ENCODE peak calls at places on chromosomes 7 and 10, in four cellular contexts. One of them, this sample, is unnamed.
A peak's percentile ranks its signal among the peaks of the same experiment; 100 is the strongest.

GRCh38 chr7:114026486-114027089 is 107.8 kb upstream of the PPP1R3A start:
- DNase-seq in GM12878: no peak
- DNase-seq in HepG2: peak; percentile 63
- DNase-seq in K562: peak; percentile 60
- DNase-seq in this sample: no peak

GRCh38 chr10:74871595-74872382 is 45.4 kb downstream of the KAT6B start:
- DNase-seq in GM12878: peak; percentile 72
- DNase-seq in HepG2: no peak
- DNase-seq in K562: no peak
- DNase-seq in this sample: no peak

GRCh38 chr7:52249741-52250140 is 785.7 kb upstream of the POM121L12 start:
- DNase-seq in GM12878: no peak
- DNase-seq in HepG2: no peak
- DNase-seq in K562: no peak
- DNase-seq in this sample: no peak

GRCh38 chr10:91389636-91390512 is 20.3 kb upstream of the HECTD2 start:
- DNase-seq in GM12878: no peak
- DNase-seq in HepG2: peak; percentile 54
- DNase-seq in K562: peak; percentile 27
- DNase-seq in this sample: no peak

GRCh38 chr7:98294798-98295382 is 13.4 kb downstream of the BRI3 start:
- DNase-seq in GM12878: no peak
- DNase-seq in HepG2: peak; percentile 35
- DNase-seq in K562: peak; percentile 85
- DNase-seq in this sample: peak; percentile 87

GRCh38 chr10:100120550-100120949 is 38.9 kb upstream of the CPN1 start:
- DNase-seq in GM12878: no peak
- DNase-seq in HepG2: no peak
- DNase-seq in K562: no peak
- DNase-seq in this sample: no peak

GRCh38 chr10:125016611-125017202 is 74.8 kb downstream of the ZRANB1 start:
- DNase-seq in GM12878: no peak
- DNase-seq in HepG2: no peak
- DNase-seq in K562: no peak
- DNase-seq in this sample: no peak

GRCh38 chr7:80581472-80581871 is 57.0 kb upstream of the CD36 start:
- DNase-seq in GM12878: no peak
- DNase-seq in HepG2: no peak
- DNase-seq in K562: no peak
- DNase-seq in this sample: no peak

GRCh38 chr7:95246935-95247370 is 77.4 kb downstream of the PON1 start:
- DNase-seq in GM12878: peak; percentile 5
- DNase-seq in HepG2: peak; percentile 54
- DNase-seq in K562: peak; percentile 27
- DNase-seq in this sample: peak; percentile 40

GRCh38 chr7:127409629-127410028 is 17.1 kb upstream of the ZNF800 start:
- DNase-seq in GM12878: no peak
- DNase-seq in HepG2: no peak
- DNase-seq in K562: no peak
- DNase-seq in this sample: no peak

GRCh38 chr7:99798972-99799371 is 15.0 kb upstream of the CYP3A4 start:
- DNase-seq in GM12878: no peak
- DNase-seq in HepG2: no peak
- DNase-seq in K562: no peak
- DNase-seq in this sample: no peak

GRCh38 chr7:108557191-108557590 is 12.3 kb downstream of the THAP5 start:
- DNase-seq in GM12878: no peak
- DNase-seq in HepG2: no peak
- DNase-seq in K562: no peak
- DNase-seq in this sample: no peak

GRCh38 chr10:119377431-119377830 is 165.1 kb downstream of the RGS10 start:
- DNase-seq in GM12878: no peak
- DNase-seq in HepG2: no peak
- DNase-seq in K562: no peak
- DNase-seq in this sample: no peak

GRCh38 chr10:86353506-86354485 is 12.8 kb downstream of the GRID1 start:
- DNase-seq in GM12878: no peak
- DNase-seq in HepG2: no peak
- DNase-seq in K562: no peak
- DNase-seq in this sample: no peak

GRCh38 chr10:91880310-91880709 is 29.0 kb downstream of the FGFBP3 start:
- DNase-seq in GM12878: no peak
- DNase-seq in HepG2: no peak
- DNase-seq in K562: no peak
- DNase-seq in this sample: no peak

GRCh38 chr7:130489140-130489967 is 2.5 kb upstream of the MEST start:
- DNase-seq in GM12878: no peak
- DNase-seq in HepG2: no peak
- DNase-seq in K562: no peak
- DNase-seq in this sample: no peak

GRCh38 chr10:89301231-89301630 is 615 bp upstream of the IFIT2 start:
- DNase-seq in GM12878: no peak
- DNase-seq in HepG2: no peak
- DNase-seq in K562: no peak
- DNase-seq in this sample: no peak

GRCh38 chr7:130935564-130936157 is 201.7 kb upstream of the KLF14 start:
- DNase-seq in GM12878: no peak
- DNase-seq in HepG2: no peak
- DNase-seq in K562: no peak
- DNase-seq in this sample: no peak

GRCh38 chr10:132187421-132188138 is 832 bp downstream of the DPYSL4 start:
- DNase-seq in GM12878: no peak
- DNase-seq in HepG2: no peak
- DNase-seq in K562: no peak
- DNase-seq in this sample: peak; percentile 37

GRCh38 chr10:84493951-84494848 is 165.8 kb downstream of the CCSER2 start:
- DNase-seq in GM12878: no peak
- DNase-seq in HepG2: no peak
- DNase-seq in K562: no peak
- DNase-seq in this sample: no peak

DNA sequence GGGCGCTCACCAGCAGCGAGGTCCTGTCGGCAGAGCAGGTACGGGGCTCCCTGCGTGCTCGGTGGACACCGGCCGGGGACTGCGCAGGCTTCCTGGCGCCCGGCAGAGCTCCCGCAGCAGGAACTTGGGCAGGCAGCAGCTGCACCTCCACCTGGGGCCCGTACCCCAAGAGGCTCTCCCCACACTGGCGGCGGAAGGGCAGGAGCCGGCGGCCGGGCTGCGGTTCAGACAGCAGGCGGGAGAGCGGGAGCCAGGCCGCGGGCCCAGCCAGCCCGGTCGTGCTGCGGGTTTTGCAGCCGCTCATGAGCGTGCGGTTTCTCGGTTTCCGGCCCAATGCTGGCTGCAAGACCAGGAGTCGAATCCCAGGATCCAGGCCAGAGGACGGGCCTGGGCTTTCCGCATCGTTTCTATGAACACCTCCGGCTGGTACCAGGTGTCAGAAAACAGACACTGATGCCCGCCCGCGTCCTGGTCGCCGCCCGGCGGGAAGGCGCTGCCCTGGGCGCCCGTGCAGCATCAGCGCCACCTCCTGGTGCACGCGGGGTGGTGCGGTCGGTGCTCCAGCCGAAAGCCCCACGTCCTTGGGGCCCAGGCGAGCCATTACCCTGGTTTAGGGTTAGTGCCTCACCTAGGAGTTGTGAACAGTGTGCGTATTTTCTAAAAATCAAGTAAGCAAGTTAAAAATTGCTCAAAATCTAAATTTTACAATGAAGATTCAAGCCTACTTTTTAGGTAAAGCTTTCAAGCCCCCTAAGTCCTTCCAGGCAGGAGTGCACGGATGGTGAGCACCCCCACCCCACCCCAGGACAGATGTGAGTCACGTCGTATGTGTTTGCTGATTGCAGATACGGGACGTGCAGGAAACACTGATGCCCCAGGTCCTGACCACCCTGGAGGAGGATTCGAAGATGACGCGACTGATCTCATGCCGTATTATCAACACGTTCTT is 47.4 kb upstream of the PRKAR1B start:
- DNase-seq in GM12878: no peak
- DNase-seq in HepG2: no peak
- DNase-seq in K562: peak; percentile 47
- DNase-seq in this sample: peak; percentile 82
- TF ChIP-seq CBFB in GM12878: no peak
- TF ChIP-seq CBFB in HepG2: no peak
- TF ChIP-seq CBFB in K562: no peak
- TF ChIP-seq CBFB in this sample: no peak

DNA sequence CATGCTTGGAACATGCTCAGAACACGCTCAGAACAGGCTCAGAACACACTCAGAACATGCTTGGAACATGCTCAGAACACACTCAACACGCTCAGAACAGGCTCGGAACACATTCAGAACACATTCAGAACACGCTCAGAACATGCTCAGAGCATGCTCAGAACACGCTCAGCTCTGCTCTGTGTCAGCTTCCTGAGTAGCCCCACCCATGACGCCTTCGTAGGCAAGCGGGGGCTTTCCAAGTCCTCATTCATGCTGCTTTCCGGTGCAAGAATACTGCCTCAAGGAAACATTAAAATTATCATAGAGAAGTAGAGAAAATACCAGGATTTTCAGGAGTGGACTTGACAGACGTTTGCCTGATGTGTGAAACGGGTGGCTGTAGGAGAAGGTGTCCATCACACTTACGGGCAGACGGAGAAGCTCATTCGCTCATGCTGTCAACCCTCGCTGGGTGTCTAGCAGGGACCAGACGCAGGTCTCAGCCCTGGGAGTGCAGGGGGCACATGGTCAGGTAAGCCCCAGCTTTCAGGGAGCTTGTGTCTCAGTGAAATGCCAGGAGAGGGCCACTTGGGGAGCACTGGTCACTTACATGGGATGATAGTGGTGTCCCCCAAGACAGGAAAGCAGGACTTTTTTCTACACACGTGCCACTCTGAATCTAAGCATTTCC is 24.7 kb downstream of the EN2 start:
- DNase-seq in GM12878: no peak
- DNase-seq in HepG2: no peak
- DNase-seq in K562: no peak
- DNase-seq in this sample: no peak
- TF ChIP-seq CBFB in GM12878: no peak
- TF ChIP-seq CBFB in HepG2: no peak
- TF ChIP-seq CBFB in K562: no peak
- TF ChIP-seq CBFB in this sample: no peak

GRCh38 chr10:24331457-24331856 is 122.5 kb downstream of the KIAA1217 start:
- DNase-seq in GM12878: no peak
- DNase-seq in HepG2: no peak
- DNase-seq in K562: no peak
- DNase-seq in this sample: no peak
- TF ChIP-seq CBFB in GM12878: no peak
- TF ChIP-seq CBFB in HepG2: no peak
- TF ChIP-seq CBFB in K562: no peak
- TF ChIP-seq CBFB in this sample: no peak

GRCh38 chr10:33122014-33122788 is 164.2 kb upstream of the ITGB1 start:
- DNase-seq in GM12878: no peak
- DNase-seq in HepG2: no peak
- DNase-seq in K562: no peak
- DNase-seq in this sample: no peak
- TF ChIP-seq CBFB in GM12878: no peak
- TF ChIP-seq CBFB in HepG2: no peak
- TF ChIP-seq CBFB in K562: no peak
- TF ChIP-seq CBFB in this sample: no peak

GRCh38 chr7:135147341-135147898 is 452 bp upstream of the TMEM140 start:
- DNase-seq in GM12878: no peak
- DNase-seq in HepG2: no peak
- DNase-seq in K562: peak; percentile 17
- DNase-seq in this sample: no peak
- TF ChIP-seq CBFB in GM12878: no peak
- TF ChIP-seq CBFB in HepG2: no peak
- TF ChIP-seq CBFB in K562: no peak
- TF ChIP-seq CBFB in this sample: no peak

This sample was measured in WTC11.